ENCODE peak calls at places on chromosomes 2 and 18, in six cellular contexts. K is cardiac muscle cell, R is HL-60, I is psoas muscle, F is coronary artery, O is breast epithelium. Q is an unnamed sample.

GRCh38 chr2:190404487-190404886 is 3.7 kb upstream of the MFSD6 start:
- DNase-seq in I (no peak), K (peak), R (peak), O (no peak), F (no peak), Q (no peak)

GRCh38 chr18:40197711-40198110 is 1757.3 kb upstream of the PIK3C3 start:
- DNase-seq in R (no peak), O (no peak), I (no peak), K (no peak), F (no peak), Q (no peak)

GRCh38 chr2:232668805-232669444 is 28.2 kb upstream of the GIGYF2 start:
- DNase-seq in K (peak), F (no peak), O (no peak), R (no peak), I (no peak), Q (no peak)

GRCh38 chr2:3242747-3243369 is 134.8 kb downstream of the EIPR1 start:
- DNase-seq in R (peak), O (no peak), F (peak), K (peak), I (no peak), Q (no peak)

GRCh38 chr2:207766697-207767460 is 2.8 kb downstream of the FZD5 start:
- DNase-seq in R (no peak), F (peak), K (no peak), I (no peak), O (no peak), Q (no peak)

GRCh38 chr18:74531043-74531442 is 3.3 kb upstream of the CNDP1 start:
- DNase-seq in I (no peak), K (no peak), F (peak), R (no peak), O (no peak), Q (no peak)

GRCh38 chr2:24984912-24985311 is 13.2 kb upstream of the DNAJC27 start:
- DNase-seq in O (no peak), F (no peak), I (no peak), K (peak), R (no peak), Q (no peak)

GRCh38 chr18:48541026-48541746 is 2.4 kb downstream of the CTIF start:
- DNase-seq in F (peak), O (peak), K (peak), I (peak), R (peak), Q (no peak)

GRCh38 chr2:3179208-3179607 is 198.4 kb downstream of the EIPR1 start:
- DNase-seq in F (no peak), K (no peak), I (no peak), R (no peak), O (no peak), Q (no peak)

GRCh38 chr18:59047321-59047991 is 92.2 kb upstream of the SEC11C start:
- DNase-seq in R (no peak), K (no peak), I (no peak), O (no peak), F (no peak), Q (no peak)

GRCh38 chr18:36688020-36688965 is 140.5 kb downstream of the TPGS2 start:
- DNase-seq in F (no peak), O (no peak), R (peak), I (peak), K (peak), Q (peak)

GRCh38 chr2:44087714-44088092 is 81.0 kb upstream of the PPM1B start:
- DNase-seq in K (no peak), R (no peak), I (no peak), O (no peak), F (no peak), Q (no peak)

GRCh38 chr2:18792226-18792629 is 202.9 kb upstream of the NT5C1B start:
- DNase-seq in R (no peak), O (no peak), K (peak), I (no peak), F (no peak), Q (no peak)

GRCh38 chr2:18795881-18796280 is 206.5 kb upstream of the NT5C1B start:
- DNase-seq in R (no peak), I (no peak), K (peak), F (no peak), O (no peak), Q (no peak)

GRCh38 chr2:18790465-18791171 is 201.2 kb upstream of the NT5C1B start:
- DNase-seq in R (no peak), F (no peak), K (no peak), O (no peak), I (no peak), Q (no peak)

GRCh38 chr2:18791172-18791797 is 201.9 kb upstream of the NT5C1B start:
- DNase-seq in K (no peak), O (no peak), R (no peak), F (no peak), I (no peak), Q (peak)

GRCh38 chr2:18792684-18793083 is 203.3 kb upstream of the NT5C1B start:
- DNase-seq in O (no peak), I (no peak), K (no peak), R (no peak), F (no peak), Q (no peak)
- H3K27ac ChIP-seq in O (no peak), I (no peak), K (peak), R (no peak), F (no peak), Q (no peak)

GRCh38 chr2:72821983-72822382 is 3.9 kb downstream of the EXOC6B start:
- DNase-seq in F (no peak), R (no peak), K (no peak), O (no peak), I (no peak), Q (no peak)
- H3K4me3 ChIP-seq in F (no peak), R (no peak), K (no peak), O (no peak), I (no peak), Q (no peak)

GRCh38 chr2:70505613-70506391 is 47.8 kb downstream of the TGFA start:
- DNase-seq in O (no peak), R (no peak), K (no peak), F (no peak), I (no peak), Q (no peak)
- H3K27ac ChIP-seq in O (no peak), R (no peak), K (no peak), F (no peak), I (no peak), Q (no peak)

DNA sequence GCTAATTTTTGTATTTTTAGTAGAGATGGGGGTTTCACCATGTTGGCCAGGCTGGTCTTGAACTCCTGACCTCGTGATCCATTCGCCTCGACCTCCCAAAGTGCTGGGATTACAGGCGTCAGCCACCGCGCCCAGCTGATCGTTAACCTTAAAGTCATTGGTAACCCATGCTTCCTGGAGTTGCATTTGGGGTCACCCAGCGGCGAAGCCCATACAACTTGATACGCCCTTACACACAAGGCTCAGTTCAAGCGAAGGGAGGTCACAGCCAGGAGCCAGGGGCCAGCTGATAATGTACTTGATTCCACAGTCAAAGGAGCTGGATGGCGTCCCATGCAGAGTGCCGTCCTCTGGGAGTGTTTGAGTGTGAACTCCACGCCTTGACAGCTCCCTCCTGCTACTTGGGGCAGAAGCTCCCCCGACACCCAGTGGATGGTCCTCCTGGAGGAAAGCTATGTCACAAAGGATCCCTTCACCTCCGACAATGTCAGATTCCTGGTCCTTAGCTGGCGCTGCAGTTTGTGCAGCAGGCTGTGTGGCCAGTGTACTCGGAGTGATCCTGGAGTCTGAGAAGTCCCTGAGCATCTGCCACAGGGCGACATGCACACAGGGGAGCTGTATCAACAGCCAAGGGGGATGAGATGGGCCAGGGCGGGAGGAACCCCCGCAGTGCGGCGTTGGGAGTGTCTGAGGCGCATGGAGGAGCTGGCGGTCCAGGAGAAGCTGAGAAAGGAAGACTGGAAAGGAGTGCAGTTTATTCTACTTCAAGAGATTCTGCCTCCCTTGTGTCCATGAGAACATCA is 7.9 kb downstream of the CLHC1 start:
- DNase-seq in K (no peak), I (peak), O (no peak), R (no peak), F (no peak), Q (no peak)
- H3K4me3 ChIP-seq in K (no peak), I (peak), O (peak), R (no peak), F (peak), Q (no peak)

GRCh38 chr18:28193177-28193778 is 16.3 kb upstream of the CDH2 start:
- DNase-seq in O (no peak), R (no peak), I (no peak), K (no peak), F (no peak), Q (no peak)
- H3K27ac ChIP-seq in O (no peak), R (no peak), I (no peak), K (no peak), F (no peak), Q (no peak)

GRCh38 chr2:46335404-46335965 is 38.3 kb downstream of the EPAS1 start:
- DNase-seq in I (no peak), O (no peak), K (peak), F (peak), R (no peak), Q (no peak)

GRCh38 chr2:46332686-46333281 is 35.6 kb downstream of the EPAS1 start:
- DNase-seq in K (peak), O (no peak), I (no peak), F (peak), R (no peak), Q (no peak)

GRCh38 chr2:46334389-46335345 is 37.5 kb downstream of the EPAS1 start:
- DNase-seq in O (no peak), K (peak), R (no peak), F (peak), I (no peak), Q (peak)

GRCh38 chr2:46335966-46336436 is 38.8 kb downstream of the EPAS1 start:
- DNase-seq in O (no peak), K (no peak), F (no peak), I (no peak), R (no peak), Q (no peak)

GRCh38 chr2:46333912-46334311 is 36.7 kb downstream of the EPAS1 start:
- DNase-seq in O (no peak), R (no peak), F (peak), I (no peak), K (no peak), Q (no peak)
- H3K4me3 ChIP-seq in O (no peak), R (no peak), F (peak), I (peak), K (no peak), Q (no peak)

DNA sequence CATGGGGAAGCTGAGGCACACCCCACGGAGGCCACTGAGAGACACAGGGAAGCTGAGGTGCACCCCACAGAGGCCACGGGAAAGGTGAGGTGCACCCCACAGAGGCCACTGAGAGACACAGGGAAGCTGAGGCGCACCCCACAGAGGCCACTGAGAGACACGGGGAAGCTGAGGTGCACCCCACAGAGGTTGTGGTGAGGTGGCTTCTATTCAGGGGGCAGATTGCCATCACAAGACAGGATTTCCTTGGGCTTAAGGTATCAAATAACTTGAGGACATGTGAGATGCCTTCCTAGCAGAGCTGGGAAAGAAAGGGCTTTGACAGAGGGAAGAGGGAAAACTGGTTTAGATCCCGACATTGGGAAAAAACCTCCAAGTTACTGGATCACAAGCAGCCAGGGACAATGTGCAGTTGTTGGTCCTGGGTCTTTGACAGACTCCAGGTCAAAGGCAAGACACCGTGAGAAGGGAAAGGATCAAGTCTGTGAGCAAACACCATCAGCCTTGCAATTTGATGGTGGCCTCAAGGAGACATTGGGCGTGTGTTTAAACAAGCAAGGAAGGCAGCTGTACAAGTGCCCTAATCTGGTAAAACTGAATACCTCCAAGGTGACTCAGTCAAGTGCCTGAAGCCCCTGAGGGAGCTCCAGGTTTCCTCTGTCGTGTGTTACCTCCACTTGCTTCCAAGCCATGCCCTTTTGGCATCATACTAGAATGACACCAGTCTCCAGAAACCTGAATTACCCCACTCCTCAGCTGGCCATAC is 133.2 kb upstream of the EPAS1 start:
- DNase-seq in R (no peak), O (no peak), I (no peak), K (peak), F (peak), Q (no peak)
- H3K27ac ChIP-seq in R (no peak), O (no peak), I (peak), K (no peak), F (peak), Q (peak)

GRCh38 chr2:36382472-36382871 is 26.9 kb downstream of the CRIM1 start:
- DNase-seq in O (no peak), I (no peak), R (no peak), K (no peak), F (no peak), Q (no peak)
- H3K4me3 ChIP-seq in O (no peak), I (no peak), R (no peak), K (no peak), F (no peak), Q (no peak)

GRCh38 chr2:230230801-230231200 is 5.3 kb downstream of the SP140 start:
- DNase-seq in F (no peak), R (no peak), O (no peak), K (no peak), I (no peak), Q (no peak)
- H3K27ac ChIP-seq in F (no peak), R (no peak), O (no peak), K (no peak), I (no peak), Q (no peak)

GRCh38 chr2:203951366-203951902 is 14.9 kb downstream of the ICOS start:
- DNase-seq in R (no peak), I (no peak), O (no peak), K (no peak), F (no peak), Q (no peak)
- H3K4me3 ChIP-seq in R (no peak), I (no peak), O (no peak), K (no peak), F (no peak), Q (no peak)

Q was measured in AG04450.